ENCODE peak calls at places on chromosomes 11 and 22, in nine cellular contexts. C is RPMI8226; I is thoracic aorta; L is posterior vena cava; J is activated T-helper 1 cell treated with anti-CD3 and anti-CD28 coated beads, Interleukin-2, amount 50 U/mL, for 16 hours; Z is fibroblast of mammary gland; Q is kidney epithelial cell; F is HT1080; G is stimulated activated CD4-positive, alpha-beta T cell treated with anti-CD3 and anti-CD28 coated beads, Interleukin-4, amount 100 ng/mL, for 48 hours. W is an unnamed sample.
A peak's percentile ranks its signal among the peaks of the same experiment; 100 is the strongest.

GRCh38 chr22:41770715-41771452 is 29.6 kb upstream of the CCDC134 start:
- DNase-seq in C (no peak), I (no peak), L (peak; percentile 70), J (no peak), Z (no peak), Q (no peak), F (peak; percentile 51), G (no peak), W (no peak)

GRCh38 chr11:95282337-95282751 is 51.3 kb upstream of the SESN3 start:
- DNase-seq in C (no peak), I (no peak), L (no peak), J (no peak), Z (peak; percentile 55), Q (no peak), F (no peak), G (no peak), W (no peak)

GRCh38 chr11:15568440-15568839 is 453.7 kb downstream of the INSC start:
- DNase-seq in C (no peak), I (no peak), L (no peak), J (no peak), Z (no peak), Q (no peak), F (no peak), G (no peak), W (no peak)

GRCh38 chr11:44963071-44963575 is 12.4 kb upstream of the TP53I11 start:
- DNase-seq in C (no peak), I (no peak), L (no peak), J (no peak), Z (no peak), Q (no peak), F (no peak), G (no peak), W (no peak)

GRCh38 chr11:121328213-121328966 is 35.8 kb downstream of the SC5D start:
- DNase-seq in C (no peak), I (no peak), L (no peak), J (no peak), Z (no peak), Q (no peak), F (no peak), G (no peak), W (no peak)

GRCh38 chr11:9617960-9618359 is 44.5 kb downstream of the WEE1 start:
- DNase-seq in C (no peak), I (no peak), L (no peak), J (no peak), Z (peak; percentile 85), Q (no peak), F (no peak), G (no peak), W (no peak)

GRCh38 chr22:31346733-31347250 is 646 bp upstream of the PATZ1 start:
- DNase-seq in C (peak; percentile 63), I (no peak), L (peak; percentile 88), J (no peak), Z (peak; percentile 28), Q (no peak), F (no peak), G (no peak), W (peak; percentile 23)

GRCh38 chr11:94103476-94103875 is 25.2 kb upstream of the PANX1 start:
- DNase-seq in C (no peak), I (no peak), L (no peak), J (no peak), Z (no peak), Q (no peak), F (no peak), G (no peak), W (no peak)

GRCh38 chr11:125351045-125351867 is 144.8 kb downstream of the FEZ1 start:
- DNase-seq in C (no peak), I (no peak), L (peak; percentile 77), J (no peak), Z (no peak), Q (no peak), F (no peak), G (no peak), W (no peak)

GRCh38 chr11:11440149-11440548 is 87.1 kb upstream of the CSNK2A3 start:
- DNase-seq in C (no peak), I (no peak), L (no peak), J (no peak), Z (no peak), Q (no peak), F (no peak), G (no peak), W (no peak)

GRCh38 chr11:69899957-69900821 is 81.0 kb upstream of the FGF3 start:
- DNase-seq in C (no peak), I (no peak), L (peak; percentile 82), J (no peak), Z (no peak), Q (no peak), F (no peak), G (no peak), W (no peak)

GRCh38 chr11:1397146-1397861 is 7.6 kb downstream of the BRSK2 start:
- DNase-seq in C (no peak), I (no peak), L (no peak), J (no peak), Z (no peak), Q (no peak), F (no peak), G (no peak), W (no peak)

GRCh38 chr11:102312656-102313055 is 4.6 kb upstream of the BIRC3 start:
- DNase-seq in C (no peak), I (no peak), L (no peak), J (no peak), Z (peak; percentile 45), Q (no peak), F (peak; percentile 34), G (no peak), W (no peak)

GRCh38 chr11:134916829-134917228 is 504.8 kb upstream of the B3GAT1 start:
- DNase-seq in C (no peak), I (no peak), L (no peak), J (no peak), Z (no peak), Q (no peak), F (no peak), G (no peak), W (no peak)

GRCh38 chr22:43270314-43270908 is 72.8 kb downstream of the SCUBE1 start:
- DNase-seq in C (peak; percentile 92), I (no peak), L (no peak), J (no peak), Z (no peak), Q (no peak), F (peak; percentile 53), G (no peak), W (no peak)

GRCh38 chr22:49948116-49948515 is 12.5 kb upstream of the PIM3 start:
- DNase-seq in C (no peak), I (no peak), L (no peak), J (no peak), Z (no peak), Q (no peak), F (no peak), G (no peak), W (no peak)

GRCh38 chr11:7612661-7613393 is 60.5 kb downstream of the CYB5R2 start:
- DNase-seq in C (no peak), I (no peak), L (no peak), J (no peak), Z (no peak), Q (peak; percentile 26), F (peak; percentile 52), G (no peak), W (no peak)

GRCh38 chr11:82927264-82927880 is 25.8 kb downstream of the DDIAS start:
- DNase-seq in C (peak; percentile 77), I (no peak), L (no peak), J (no peak), Z (peak; percentile 68), Q (peak; percentile 10), F (peak; percentile 44), G (no peak), W (peak; percentile 36)

GRCh38 chr11:75174781-75175370 is 24.0 kb downstream of the SLCO2B1 start:
- DNase-seq in C (peak; percentile 39), I (no peak), L (no peak), J (no peak), Z (peak; percentile 38), Q (peak; percentile 9), F (peak; percentile 52), G (no peak), W (no peak)

GRCh38 chr22:27827586-27828213 is 26.1 kb upstream of the MN1 start:
- DNase-seq in C (no peak), I (no peak), L (no peak), J (no peak), Z (no peak), Q (no peak), F (no peak), G (no peak), W (no peak)

GRCh38 chr11:16815047-16815767 is 76.8 kb downstream of the C11orf58 start:
- DNase-seq in C (no peak), I (no peak), L (peak; percentile 91), J (no peak), Z (peak; percentile 64), Q (no peak), F (no peak), G (no peak), W (no peak)

GRCh38 chr11:13465909-13466371 is 2.9 kb upstream of the BTBD10 start:
- DNase-seq in C (no peak), I (no peak), L (no peak), J (no peak), Z (peak; percentile 61), Q (no peak), F (peak; percentile 61), G (no peak), W (no peak)

GRCh38 chr11:2826679-2827056 is 58.9 kb downstream of the CDKN1C start:
- DNase-seq in C (no peak), I (no peak), L (no peak), J (no peak), Z (no peak), Q (no peak), F (no peak), G (no peak), W (no peak)

GRCh38 chr11:106091480-106092123 is 14.1 kb downstream of the AASDHPPT start:
- DNase-seq in C (no peak), I (no peak), L (no peak), J (no peak), Z (peak; percentile 79), Q (no peak), F (peak; percentile 62), G (no peak), W (no peak)

GRCh38 chr22:31104869-31105268 is 2.5 kb downstream of the SELENOM start:
- DNase-seq in C (no peak), I (no peak), L (no peak), J (no peak), Z (peak; percentile 28), Q (no peak), F (no peak), G (no peak), W (no peak)

GRCh38 chr11:33178443-33179154 is 17.3 kb upstream of the CSTF3 start:
- DNase-seq in C (no peak), I (no peak), L (no peak), J (no peak), Z (no peak), Q (no peak), F (no peak), G (no peak), W (no peak)

GRCh38 chr11:76777922-76778321 is 5.2 kb upstream of the TSKU start:
- DNase-seq in C (no peak), I (no peak), L (no peak), J (no peak), Z (no peak), Q (no peak), F (no peak), G (no peak), W (no peak)

GRCh38 chr11:30919389-30920172 is 333.4 kb upstream of the MPPED2 start:
- DNase-seq in C (peak; percentile 10), I (no peak), L (no peak), J (no peak), Z (peak; percentile 6), Q (peak; percentile 29), F (peak; percentile 27), G (no peak), W (no peak)

GRCh38 chr11:102447193-102447592 is 5.4 kb downstream of the TMEM123 start:
- DNase-seq in C (no peak), I (no peak), L (no peak), J (no peak), Z (no peak), Q (no peak), F (no peak), G (no peak), W (no peak)

GRCh38 chr11:72773291-72773690 is 20.6 kb downstream of the STARD10 start:
- DNase-seq in C (no peak), I (no peak), L (no peak), J (no peak), Z (peak; percentile 86), Q (peak; percentile 67), F (peak; percentile 90), G (no peak), W (no peak)

GRCh38 chr11:17002543-17002942 is 11.7 kb downstream of the PLEKHA7 start:
- DNase-seq in C (no peak), I (no peak), L (no peak), J (no peak), Z (no peak), Q (no peak), F (no peak), G (no peak), W (no peak)